ENCODE peak calls at places on chromosomes 16 and 17, in eight cellular contexts. One of them, this sample, is unnamed. For H3K9me3, the result is how much of the 10 kb centered on the place peaks cover.

GRCh38 chr17:30267625-30268024 is 24.1 kb downstream of the BLMH start:
- DNase-seq in esophagus muscularis mucosa: no peak
- DNase-seq in cardiac muscle cell: no peak
- DNase-seq in sigmoid colon: no peak
- DNase-seq in transverse colon: no peak
- DNase-seq in heart left ventricle: no peak
- DNase-seq in MM.1S: no peak
- DNase-seq in spleen: no peak
- DNase-seq in this sample: no peak

GRCh38 chr16:28865722-28866453 is 2.2 kb downstream of the SH2B1 start:
- DNase-seq in esophagus muscularis mucosa: no peak
- DNase-seq in spleen: peak
- DNase-seq in transverse colon: no peak
- DNase-seq in sigmoid colon: no peak
- DNase-seq in cardiac muscle cell: no peak
- DNase-seq in MM.1S: no peak
- DNase-seq in heart left ventricle: no peak
- DNase-seq in this sample: no peak

GRCh38 chr16:48862087-48862532 is 252.1 kb upstream of the N4BP1 start:
- DNase-seq in cardiac muscle cell: no peak
- DNase-seq in MM.1S: no peak
- DNase-seq in heart left ventricle: no peak
- DNase-seq in spleen: no peak
- DNase-seq in sigmoid colon: no peak
- DNase-seq in transverse colon: peak
- DNase-seq in esophagus muscularis mucosa: no peak
- DNase-seq in this sample: no peak

GRCh38 chr17:47704116-47704515 is 10.2 kb downstream of the TBKBP1 start:
- DNase-seq in sigmoid colon: peak
- DNase-seq in heart left ventricle: no peak
- DNase-seq in transverse colon: peak
- DNase-seq in spleen: peak
- DNase-seq in cardiac muscle cell: no peak
- DNase-seq in MM.1S: no peak
- DNase-seq in esophagus muscularis mucosa: no peak
- DNase-seq in this sample: no peak

GRCh38 chr17:75774471-75774987 is 9.5 kb upstream of the GALK1 start:
- DNase-seq in cardiac muscle cell: no peak
- DNase-seq in sigmoid colon: peak
- DNase-seq in spleen: peak
- DNase-seq in transverse colon: peak
- DNase-seq in heart left ventricle: no peak
- DNase-seq in MM.1S: no peak
- DNase-seq in esophagus muscularis mucosa: no peak
- DNase-seq in this sample: peak

GRCh38 chr16:87472142-87472778 is 20.6 kb downstream of the ZCCHC14 start:
- DNase-seq in transverse colon: no peak
- DNase-seq in spleen: no peak
- DNase-seq in MM.1S: no peak
- DNase-seq in heart left ventricle: no peak
- DNase-seq in esophagus muscularis mucosa: no peak
- DNase-seq in cardiac muscle cell: no peak
- DNase-seq in sigmoid colon: no peak
- DNase-seq in this sample: no peak

GRCh38 chr16:73047536-73048291 is at the start of gene ZFHX3:
- DNase-seq in esophagus muscularis mucosa: no peak
- DNase-seq in spleen: peak
- DNase-seq in heart left ventricle: peak
- DNase-seq in transverse colon: peak
- DNase-seq in MM.1S: peak
- DNase-seq in cardiac muscle cell: peak
- DNase-seq in sigmoid colon: peak
- DNase-seq in this sample: peak

GRCh38 chr17:75059369-75060345 is 12.6 kb downstream of the KCTD2 start:
- DNase-seq in heart left ventricle: no peak
- DNase-seq in sigmoid colon: peak
- DNase-seq in cardiac muscle cell: no peak
- DNase-seq in MM.1S: no peak
- DNase-seq in esophagus muscularis mucosa: no peak
- DNase-seq in transverse colon: no peak
- DNase-seq in spleen: no peak
- DNase-seq in this sample: no peak

GRCh38 chr17:34059423-34060220 is 195.5 kb upstream of the CCL2 start:
- DNase-seq in cardiac muscle cell: no peak
- DNase-seq in heart left ventricle: no peak
- DNase-seq in transverse colon: no peak
- DNase-seq in spleen: no peak
- DNase-seq in sigmoid colon: no peak
- DNase-seq in MM.1S: no peak
- DNase-seq in esophagus muscularis mucosa: no peak
- DNase-seq in this sample: no peak

GRCh38 chr17:4492762-4493561 is 5.7 kb upstream of the SPNS2 start:
- DNase-seq in cardiac muscle cell: peak
- DNase-seq in heart left ventricle: no peak
- DNase-seq in sigmoid colon: no peak
- DNase-seq in transverse colon: peak
- DNase-seq in spleen: no peak
- DNase-seq in MM.1S: peak
- DNase-seq in esophagus muscularis mucosa: no peak
- DNase-seq in this sample: no peak

GRCh38 chr16:31129568-31130335 is 5.8 kb downstream of the PRSS8 start:
- DNase-seq in spleen: peak
- DNase-seq in esophagus muscularis mucosa: no peak
- DNase-seq in cardiac muscle cell: no peak
- DNase-seq in transverse colon: peak
- DNase-seq in sigmoid colon: peak
- DNase-seq in heart left ventricle: peak
- DNase-seq in MM.1S: no peak
- DNase-seq in this sample: no peak

GRCh38 chr17:22671110-22671509 is 978.8 kb downstream of the KCNJ18 start:
- DNase-seq in cardiac muscle cell: no peak
- DNase-seq in esophagus muscularis mucosa: no peak
- DNase-seq in transverse colon: no peak
- DNase-seq in MM.1S: no peak
- DNase-seq in heart left ventricle: no peak
- DNase-seq in spleen: peak
- DNase-seq in sigmoid colon: no peak
- DNase-seq in this sample: no peak

DNA sequence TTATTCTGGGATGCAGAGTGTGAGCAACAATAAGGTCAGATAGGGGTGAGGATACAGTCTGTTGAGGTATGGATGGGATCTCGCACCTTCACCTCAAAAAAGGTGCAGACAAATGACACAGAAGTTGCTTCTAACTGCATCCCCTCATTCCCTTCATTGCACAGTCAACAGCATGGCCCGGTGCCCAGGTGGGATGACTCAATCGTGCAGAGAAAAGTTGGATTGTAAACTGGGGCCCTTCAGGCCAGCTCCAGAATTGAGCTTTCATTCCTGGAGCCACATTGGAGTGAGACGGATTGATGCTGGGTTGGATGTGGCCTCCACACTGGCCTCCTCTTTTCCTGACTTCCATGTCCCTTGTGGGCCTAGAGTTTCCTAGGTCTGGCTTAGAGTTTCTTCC is 977.4 kb downstream of the KCNJ18 start:
- DNase-seq in transverse colon: no peak
- DNase-seq in heart left ventricle: no peak
- DNase-seq in cardiac muscle cell: no peak
- DNase-seq in esophagus muscularis mucosa: no peak
- DNase-seq in sigmoid colon: no peak
- DNase-seq in MM.1S: no peak
- DNase-seq in spleen: peak
- DNase-seq in this sample: no peak
- H3K9me3 ChIP-seq in transverse colon: under half
- H3K9me3 ChIP-seq in heart left ventricle: under half
- H3K9me3 ChIP-seq in cardiac muscle cell: under half
- H3K9me3 ChIP-seq in esophagus muscularis mucosa: under half
- H3K9me3 ChIP-seq in sigmoid colon: under half
- H3K9me3 ChIP-seq in MM.1S: under half
- H3K9me3 ChIP-seq in spleen: under half
- H3K9me3 ChIP-seq in this sample: under half

DNA sequence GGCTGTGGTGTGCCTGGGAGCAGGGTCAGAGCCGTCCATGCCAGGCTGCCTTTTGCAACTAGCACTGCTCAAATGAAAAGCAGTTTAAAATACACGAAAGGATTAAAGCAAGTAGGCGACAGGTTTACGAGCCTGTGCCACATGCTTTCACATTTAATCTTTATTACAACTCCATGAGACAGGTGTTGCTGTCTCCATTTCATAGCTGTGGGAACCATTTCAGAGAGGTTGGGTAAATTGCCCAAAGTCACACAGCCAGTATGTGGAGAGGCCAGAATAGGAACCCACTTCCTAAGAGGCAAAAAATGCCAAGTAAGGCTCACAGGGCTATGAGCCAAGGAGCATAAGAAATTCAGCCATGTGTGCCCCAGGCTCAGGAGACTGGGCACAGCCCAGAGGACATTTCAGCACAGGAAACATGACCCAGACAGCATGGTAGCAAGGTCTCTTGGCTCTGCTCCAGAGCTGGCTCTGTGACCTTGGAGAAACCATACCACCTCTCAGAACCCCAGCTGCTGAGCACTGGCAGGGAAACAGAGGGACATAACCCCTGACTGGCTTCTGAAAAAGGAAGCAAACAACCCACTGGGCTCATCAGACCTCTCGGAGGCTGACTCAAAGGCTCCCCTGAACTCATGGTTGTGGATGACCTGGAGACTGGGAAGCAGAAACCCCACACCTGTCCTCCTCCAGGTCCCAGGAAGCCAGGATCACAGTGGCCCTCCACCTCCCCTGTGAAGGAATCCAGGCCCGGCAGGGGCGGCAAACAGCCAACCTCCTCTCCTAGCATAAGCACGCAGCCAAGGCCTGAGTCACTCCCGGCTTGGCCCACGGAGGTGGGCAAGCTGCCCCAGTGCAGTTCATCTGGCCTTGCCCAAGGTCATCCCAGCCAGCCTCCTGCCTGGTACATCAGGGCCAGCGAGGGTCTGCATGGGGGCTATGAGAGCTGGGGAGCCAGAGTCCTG is 40.3 kb upstream of the MRPS23 start:
- DNase-seq in esophagus muscularis mucosa: no peak
- DNase-seq in cardiac muscle cell: no peak
- DNase-seq in spleen: no peak
- DNase-seq in sigmoid colon: peak
- DNase-seq in heart left ventricle: peak
- DNase-seq in MM.1S: no peak
- DNase-seq in transverse colon: peak
- DNase-seq in this sample: peak
- TF ChIP-seq CTCF in esophagus muscularis mucosa: peak
- TF ChIP-seq CTCF in cardiac muscle cell: peak
- TF ChIP-seq CTCF in spleen: no peak
- TF ChIP-seq CTCF in sigmoid colon: no peak
- TF ChIP-seq CTCF in heart left ventricle: no peak
- TF ChIP-seq CTCF in MM.1S: no peak
- TF ChIP-seq CTCF in transverse colon: no peak
- TF ChIP-seq CTCF in this sample: peak

GRCh38 chr17:10316986-10317834 is 55.6 kb downstream of the MYH13 start:
- DNase-seq in cardiac muscle cell: peak
- DNase-seq in MM.1S: peak
- DNase-seq in sigmoid colon: peak
- DNase-seq in esophagus muscularis mucosa: no peak
- DNase-seq in transverse colon: peak
- DNase-seq in heart left ventricle: peak
- DNase-seq in spleen: no peak
- DNase-seq in this sample: peak

GRCh38 chr17:10311131-10311530 is 61.7 kb downstream of the MYH13 start:
- DNase-seq in transverse colon: no peak
- DNase-seq in esophagus muscularis mucosa: no peak
- DNase-seq in spleen: no peak
- DNase-seq in sigmoid colon: no peak
- DNase-seq in heart left ventricle: no peak
- DNase-seq in MM.1S: no peak
- DNase-seq in cardiac muscle cell: no peak
- DNase-seq in this sample: no peak

GRCh38 chr17:10314332-10314731 is 58.5 kb downstream of the MYH13 start:
- DNase-seq in cardiac muscle cell: no peak
- DNase-seq in transverse colon: no peak
- DNase-seq in spleen: no peak
- DNase-seq in MM.1S: no peak
- DNase-seq in sigmoid colon: no peak
- DNase-seq in esophagus muscularis mucosa: no peak
- DNase-seq in heart left ventricle: no peak
- DNase-seq in this sample: no peak

GRCh38 chr17:10309003-10309974 is 63.5 kb downstream of the MYH13 start:
- DNase-seq in heart left ventricle: no peak
- DNase-seq in sigmoid colon: no peak
- DNase-seq in esophagus muscularis mucosa: no peak
- DNase-seq in MM.1S: no peak
- DNase-seq in cardiac muscle cell: no peak
- DNase-seq in spleen: no peak
- DNase-seq in transverse colon: no peak
- DNase-seq in this sample: no peak

DNA sequence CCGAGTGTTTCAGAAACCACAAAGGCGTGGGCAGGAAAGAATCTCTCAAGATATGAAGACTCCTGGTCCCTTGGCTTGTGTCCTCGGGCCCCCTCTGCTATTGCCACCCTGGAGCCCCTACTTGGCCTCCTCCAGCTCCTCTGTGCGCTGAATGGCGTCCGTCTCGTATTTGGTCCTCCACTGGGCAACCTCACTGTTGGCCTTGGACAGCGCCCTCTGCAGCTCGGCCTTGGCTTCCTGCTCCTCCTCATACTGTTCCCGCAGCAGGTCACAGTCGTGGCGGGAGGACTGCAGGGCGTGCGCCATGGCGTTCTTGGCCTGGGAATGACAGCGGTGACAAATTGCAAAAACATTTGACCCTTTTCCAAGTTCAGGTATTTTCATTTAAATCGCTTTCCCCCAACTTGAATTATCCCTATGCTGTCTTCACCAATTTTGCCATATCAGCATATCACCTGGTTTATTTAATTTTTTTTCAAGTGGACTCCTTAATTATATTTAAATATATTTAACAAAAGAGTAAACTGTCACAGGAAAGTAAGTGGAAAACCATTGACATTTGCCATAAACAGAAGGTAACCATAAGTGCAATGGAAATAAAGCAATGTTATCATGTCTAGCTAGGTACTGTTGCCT is 59.7 kb downstream of the MYH13 start:
- DNase-seq in esophagus muscularis mucosa: no peak
- DNase-seq in sigmoid colon: no peak
- DNase-seq in MM.1S: no peak
- DNase-seq in cardiac muscle cell: no peak
- DNase-seq in transverse colon: no peak
- DNase-seq in heart left ventricle: no peak
- DNase-seq in spleen: no peak
- DNase-seq in this sample: no peak
- H3K9me3 ChIP-seq in esophagus muscularis mucosa: under half
- H3K9me3 ChIP-seq in sigmoid colon: under half
- H3K9me3 ChIP-seq in MM.1S: under half
- H3K9me3 ChIP-seq in cardiac muscle cell: under half
- H3K9me3 ChIP-seq in transverse colon: under half
- H3K9me3 ChIP-seq in heart left ventricle: under half
- H3K9me3 ChIP-seq in spleen: under half
- H3K9me3 ChIP-seq in this sample: under half

DNA sequence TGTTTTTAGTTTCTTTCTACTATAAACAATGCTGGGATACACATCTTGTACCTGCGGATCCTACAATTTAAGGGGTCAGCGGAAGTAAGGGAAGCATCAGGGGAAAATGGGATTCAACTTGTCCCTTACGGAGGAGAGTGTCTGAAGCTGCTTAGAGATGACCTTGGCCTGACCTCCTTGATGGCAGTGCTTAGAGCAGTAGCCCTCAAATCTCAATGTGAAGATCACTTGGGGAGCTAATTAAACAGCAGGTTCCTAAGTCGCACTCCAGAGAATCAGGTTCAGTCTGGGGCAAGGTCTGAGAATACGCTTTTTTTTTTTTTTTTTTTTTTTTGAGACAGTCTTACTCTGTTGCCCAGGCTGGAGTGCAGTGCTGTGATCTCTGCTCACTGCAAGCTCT is 9.6 kb upstream of the METTL16 start:
- DNase-seq in sigmoid colon: no peak
- DNase-seq in cardiac muscle cell: no peak
- DNase-seq in MM.1S: no peak
- DNase-seq in heart left ventricle: no peak
- DNase-seq in transverse colon: no peak
- DNase-seq in spleen: no peak
- DNase-seq in esophagus muscularis mucosa: no peak
- DNase-seq in this sample: no peak
- TF ChIP-seq CTCF in sigmoid colon: no peak
- TF ChIP-seq CTCF in cardiac muscle cell: no peak
- TF ChIP-seq CTCF in MM.1S: no peak
- TF ChIP-seq CTCF in heart left ventricle: no peak
- TF ChIP-seq CTCF in transverse colon: no peak
- TF ChIP-seq CTCF in spleen: no peak
- TF ChIP-seq CTCF in esophagus muscularis mucosa: no peak
- TF ChIP-seq CTCF in this sample: no peak